ENCODE peak calls at places on chromosomes 4 and X, in seven cellular contexts. One of them, this sample, is unnamed. For H3K4me1, the result is how much of the 10 kb centered on the place peaks cover.

GRCh38 chrX:119427024-119427794 is 28.1 kb downstream of the SLC25A43 start:
- DNase-seq in fibroblast of lung: peak
- DNase-seq in astrocyte: peak
- DNase-seq in H9: no peak
- DNase-seq in GM23248: peak
- DNase-seq in lung: no peak
- DNase-seq in right atrium auricular region: no peak
- DNase-seq in this sample: no peak

GRCh38 chr4:100290585-100290984 is 100.3 kb upstream of the DDIT4L start:
- DNase-seq in H9: no peak
- DNase-seq in lung: no peak
- DNase-seq in fibroblast of lung: peak
- DNase-seq in right atrium auricular region: no peak
- DNase-seq in GM23248: peak
- DNase-seq in astrocyte: peak
- DNase-seq in this sample: no peak

GRCh38 chr4:127578967-127579366 is 53.8 kb upstream of the INTU start:
- DNase-seq in astrocyte: no peak
- DNase-seq in GM23248: no peak
- DNase-seq in right atrium auricular region: no peak
- DNase-seq in H9: no peak
- DNase-seq in lung: no peak
- DNase-seq in fibroblast of lung: no peak
- DNase-seq in this sample: no peak

GRCh38 chr4:187027231-187027760 is 303.6 kb upstream of the FAT1 start:
- DNase-seq in right atrium auricular region: no peak
- DNase-seq in fibroblast of lung: no peak
- DNase-seq in astrocyte: no peak
- DNase-seq in lung: no peak
- DNase-seq in GM23248: peak
- DNase-seq in H9: no peak
- DNase-seq in this sample: no peak

GRCh38 chr4:174217273-174218126 is 66.0 kb downstream of the FBXO8 start:
- DNase-seq in right atrium auricular region: no peak
- DNase-seq in H9: no peak
- DNase-seq in fibroblast of lung: peak
- DNase-seq in lung: no peak
- DNase-seq in astrocyte: peak
- DNase-seq in GM23248: peak
- DNase-seq in this sample: no peak

GRCh38 chr4:71677568-71677967 is 106.3 kb downstream of the GC start:
- DNase-seq in lung: no peak
- DNase-seq in H9: peak
- DNase-seq in fibroblast of lung: no peak
- DNase-seq in astrocyte: no peak
- DNase-seq in right atrium auricular region: no peak
- DNase-seq in GM23248: no peak
- DNase-seq in this sample: no peak

GRCh38 chr4:40254961-40255721 is 58.3 kb downstream of the RHOH start:
- DNase-seq in lung: no peak
- DNase-seq in H9: no peak
- DNase-seq in GM23248: peak
- DNase-seq in astrocyte: peak
- DNase-seq in right atrium auricular region: no peak
- DNase-seq in fibroblast of lung: peak
- DNase-seq in this sample: no peak

GRCh38 chr4:180913750-180914149 is 1329.5 kb upstream of the TENM3 start:
- DNase-seq in astrocyte: peak
- DNase-seq in fibroblast of lung: peak
- DNase-seq in H9: no peak
- DNase-seq in GM23248: peak
- DNase-seq in right atrium auricular region: no peak
- DNase-seq in lung: no peak
- DNase-seq in this sample: no peak

GRCh38 chrX:35890699-35891098 is 28.8 kb upstream of the CFAP47 start:
- DNase-seq in right atrium auricular region: no peak
- DNase-seq in astrocyte: no peak
- DNase-seq in GM23248: peak
- DNase-seq in fibroblast of lung: peak
- DNase-seq in lung: peak
- DNase-seq in H9: peak
- DNase-seq in this sample: no peak

GRCh38 chr4:3851211-3851610 is 85.0 kb downstream of the ADRA2C start:
- DNase-seq in GM23248: peak
- DNase-seq in lung: no peak
- DNase-seq in H9: peak
- DNase-seq in fibroblast of lung: peak
- DNase-seq in astrocyte: no peak
- DNase-seq in right atrium auricular region: no peak
- DNase-seq in this sample: no peak

GRCh38 chrX:1035206-1035605 is 177.2 kb downstream of the CRLF2 start:
- DNase-seq in H9: no peak
- DNase-seq in right atrium auricular region: no peak
- DNase-seq in fibroblast of lung: no peak
- DNase-seq in GM23248: no peak
- DNase-seq in lung: no peak
- DNase-seq in astrocyte: no peak
- DNase-seq in this sample: no peak

GRCh38 chrX:148134578-148134977 is 153.4 kb downstream of the FMR1NB start:
- DNase-seq in GM23248: no peak
- DNase-seq in astrocyte: no peak
- DNase-seq in fibroblast of lung: no peak
- DNase-seq in right atrium auricular region: no peak
- DNase-seq in lung: no peak
- DNase-seq in H9: no peak
- DNase-seq in this sample: no peak

GRCh38 chr4:186596346-186596745 is 41.0 kb upstream of the MTNR1A start:
- DNase-seq in lung: no peak
- DNase-seq in GM23248: no peak
- DNase-seq in fibroblast of lung: no peak
- DNase-seq in astrocyte: no peak
- DNase-seq in right atrium auricular region: no peak
- DNase-seq in H9: no peak
- DNase-seq in this sample: no peak

GRCh38 chr4:128709268-128709667 is 100.2 kb upstream of the JADE1 start:
- DNase-seq in GM23248: no peak
- DNase-seq in right atrium auricular region: no peak
- DNase-seq in H9: no peak
- DNase-seq in fibroblast of lung: no peak
- DNase-seq in lung: no peak
- DNase-seq in astrocyte: no peak
- DNase-seq in this sample: no peak

GRCh38 chr4:138909605-138910004 is 106.0 kb upstream of the NOCT start:
- DNase-seq in astrocyte: no peak
- DNase-seq in lung: no peak
- DNase-seq in H9: no peak
- DNase-seq in fibroblast of lung: no peak
- DNase-seq in right atrium auricular region: no peak
- DNase-seq in GM23248: no peak
- DNase-seq in this sample: no peak

GRCh38 chr4:114654607-114655006 is 56.0 kb downstream of the UGT8 start:
- DNase-seq in fibroblast of lung: no peak
- DNase-seq in lung: no peak
- DNase-seq in right atrium auricular region: no peak
- DNase-seq in H9: no peak
- DNase-seq in astrocyte: no peak
- DNase-seq in GM23248: no peak
- DNase-seq in this sample: no peak

GRCh38 chrX:153829799-153830631 is at the start of gene PDZD4:
- DNase-seq in GM23248: peak
- DNase-seq in lung: no peak
- DNase-seq in fibroblast of lung: no peak
- DNase-seq in H9: no peak
- DNase-seq in astrocyte: no peak
- DNase-seq in right atrium auricular region: no peak
- DNase-seq in this sample: no peak

GRCh38 chr4:95548738-95549245 is at the start of gene UNC5C:
- DNase-seq in lung: peak
- DNase-seq in GM23248: peak
- DNase-seq in fibroblast of lung: peak
- DNase-seq in right atrium auricular region: peak
- DNase-seq in H9: peak
- DNase-seq in astrocyte: peak
- DNase-seq in this sample: peak

GRCh38 chr4:15930314-15930713 is 8.2 kb downstream of the FGFBP1 start:
- DNase-seq in GM23248: no peak
- DNase-seq in lung: no peak
- DNase-seq in astrocyte: no peak
- DNase-seq in H9: no peak
- DNase-seq in fibroblast of lung: no peak
- DNase-seq in right atrium auricular region: no peak
- DNase-seq in this sample: no peak

GRCh38 chr4:84708406-84709135 is 125.6 kb downstream of the CDS1 start:
- DNase-seq in astrocyte: no peak
- DNase-seq in lung: no peak
- DNase-seq in GM23248: peak
- DNase-seq in right atrium auricular region: no peak
- DNase-seq in H9: no peak
- DNase-seq in fibroblast of lung: peak
- DNase-seq in this sample: no peak

GRCh38 chr4:38034986-38035882 is 75.0 kb downstream of the PTTG2 start:
- DNase-seq in right atrium auricular region: no peak
- DNase-seq in fibroblast of lung: peak
- DNase-seq in H9: no peak
- DNase-seq in GM23248: peak
- DNase-seq in lung: no peak
- DNase-seq in astrocyte: peak
- DNase-seq in this sample: no peak

GRCh38 chr4:52371861-52372260 is 287.2 kb downstream of the USP46 start:
- DNase-seq in astrocyte: no peak
- DNase-seq in right atrium auricular region: no peak
- DNase-seq in H9: no peak
- DNase-seq in GM23248: no peak
- DNase-seq in lung: no peak
- DNase-seq in fibroblast of lung: no peak
- DNase-seq in this sample: no peak

GRCh38 chr4:52374847-52375246 is 284.3 kb downstream of the USP46 start:
- DNase-seq in GM23248: no peak
- DNase-seq in fibroblast of lung: no peak
- DNase-seq in H9: no peak
- DNase-seq in right atrium auricular region: no peak
- DNase-seq in lung: no peak
- DNase-seq in astrocyte: no peak
- DNase-seq in this sample: no peak

GRCh38 chr4:52372269-52372668 is 286.8 kb downstream of the USP46 start:
- DNase-seq in fibroblast of lung: no peak
- DNase-seq in H9: no peak
- DNase-seq in right atrium auricular region: no peak
- DNase-seq in astrocyte: no peak
- DNase-seq in lung: no peak
- DNase-seq in GM23248: no peak
- DNase-seq in this sample: no peak

GRCh38 chr4:52373650-52374049 is 285.5 kb downstream of the USP46 start:
- DNase-seq in GM23248: no peak
- DNase-seq in fibroblast of lung: no peak
- DNase-seq in astrocyte: no peak
- DNase-seq in right atrium auricular region: no peak
- DNase-seq in lung: no peak
- DNase-seq in H9: no peak
- DNase-seq in this sample: no peak

GRCh38 chr4:52372747-52373146 is 286.4 kb downstream of the USP46 start:
- DNase-seq in astrocyte: no peak
- DNase-seq in H9: no peak
- DNase-seq in fibroblast of lung: no peak
- DNase-seq in GM23248: no peak
- DNase-seq in right atrium auricular region: no peak
- DNase-seq in lung: no peak
- DNase-seq in this sample: no peak
- H3K4me1 ChIP-seq in astrocyte: under half
- H3K4me1 ChIP-seq in H9: under half
- H3K4me1 ChIP-seq in fibroblast of lung: under half
- H3K4me1 ChIP-seq in GM23248: under half
- H3K4me1 ChIP-seq in right atrium auricular region: under half
- H3K4me1 ChIP-seq in lung: under half
- H3K4me1 ChIP-seq in this sample: under half

GRCh38 chr4:108111781-108112180 is 57.0 kb downstream of the LEF1 start:
- DNase-seq in H9: no peak
- DNase-seq in fibroblast of lung: no peak
- DNase-seq in right atrium auricular region: no peak
- DNase-seq in astrocyte: no peak
- DNase-seq in lung: no peak
- DNase-seq in GM23248: no peak
- DNase-seq in this sample: no peak
- H3K4me1 ChIP-seq in H9: under half
- H3K4me1 ChIP-seq in fibroblast of lung: under half
- H3K4me1 ChIP-seq in right atrium auricular region: under half
- H3K4me1 ChIP-seq in astrocyte: under half
- H3K4me1 ChIP-seq in lung: under half
- H3K4me1 ChIP-seq in GM23248: under half
- H3K4me1 ChIP-seq in this sample: under half

GRCh38 chr4:1770791-1771231 is 22.3 kb upstream of the FGFR3 start:
- DNase-seq in fibroblast of lung: no peak
- DNase-seq in GM23248: no peak
- DNase-seq in lung: no peak
- DNase-seq in right atrium auricular region: no peak
- DNase-seq in H9: no peak
- DNase-seq in astrocyte: no peak
- DNase-seq in this sample: no peak

GRCh38 chr4:1773754-1774153 is 19.3 kb upstream of the FGFR3 start:
- DNase-seq in astrocyte: no peak
- DNase-seq in GM23248: no peak
- DNase-seq in fibroblast of lung: no peak
- DNase-seq in right atrium auricular region: no peak
- DNase-seq in lung: no peak
- DNase-seq in H9: no peak
- DNase-seq in this sample: no peak

GRCh38 chr4:1770245-1770644 is 22.8 kb upstream of the FGFR3 start:
- DNase-seq in right atrium auricular region: no peak
- DNase-seq in H9: no peak
- DNase-seq in lung: no peak
- DNase-seq in GM23248: no peak
- DNase-seq in astrocyte: no peak
- DNase-seq in fibroblast of lung: no peak
- DNase-seq in this sample: no peak

GRCh38 chr4:1771555-1772305 is 21.4 kb upstream of the FGFR3 start:
- DNase-seq in fibroblast of lung: no peak
- DNase-seq in H9: no peak
- DNase-seq in astrocyte: no peak
- DNase-seq in GM23248: no peak
- DNase-seq in lung: no peak
- DNase-seq in right atrium auricular region: no peak
- DNase-seq in this sample: no peak

GRCh38 chr4:1772869-1773538 is 20.1 kb upstream of the FGFR3 start:
- DNase-seq in astrocyte: no peak
- DNase-seq in GM23248: no peak
- DNase-seq in H9: no peak
- DNase-seq in lung: no peak
- DNase-seq in right atrium auricular region: no peak
- DNase-seq in fibroblast of lung: no peak
- DNase-seq in this sample: no peak
- H3K4me1 ChIP-seq in astrocyte: under half
- H3K4me1 ChIP-seq in GM23248: under half
- H3K4me1 ChIP-seq in H9: under half
- H3K4me1 ChIP-seq in lung: under half
- H3K4me1 ChIP-seq in right atrium auricular region: under half
- H3K4me1 ChIP-seq in fibroblast of lung: under half
- H3K4me1 ChIP-seq in this sample: under half

DNA sequence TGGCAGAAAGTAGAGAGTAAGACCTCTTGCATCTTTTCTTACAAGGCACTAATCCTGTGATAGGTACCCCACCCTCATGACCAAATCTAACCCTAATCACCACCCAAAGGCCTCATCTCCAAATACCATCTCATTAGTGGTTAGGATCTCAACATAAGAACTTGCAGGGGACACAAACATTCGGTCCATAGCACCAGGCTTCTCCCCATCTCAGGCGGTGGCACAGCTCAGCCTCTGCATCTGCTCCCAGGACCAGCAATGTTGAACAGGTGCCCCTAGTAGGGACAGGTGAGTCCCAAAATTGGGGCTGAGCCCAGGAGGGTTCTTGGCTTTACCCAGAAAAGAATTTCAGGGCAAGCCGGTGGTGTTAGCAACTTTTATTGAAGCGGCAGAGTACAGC is 8.4 kb upstream of the MRFAP1 start:
- DNase-seq in GM23248: no peak
- DNase-seq in right atrium auricular region: no peak
- DNase-seq in fibroblast of lung: no peak
- DNase-seq in lung: no peak
- DNase-seq in H9: no peak
- DNase-seq in astrocyte: no peak
- DNase-seq in this sample: no peak
- H3K4me1 ChIP-seq in GM23248: under half
- H3K4me1 ChIP-seq in right atrium auricular region: under half
- H3K4me1 ChIP-seq in fibroblast of lung: under half
- H3K4me1 ChIP-seq in lung: under half
- H3K4me1 ChIP-seq in H9: under half
- H3K4me1 ChIP-seq in astrocyte: under half
- H3K4me1 ChIP-seq in this sample: under half